ENCODE peak calls at places on chromosomes 3 and 15, in seven cellular contexts. B is pons; S is CD8-positive, alpha-beta T cell; L is mucosa of descending colon; R is activated CD4-positive, alpha-beta T cell treated with anti-CD3 and anti-CD28 coated beads, Interleukin-2, amount 50 U/mL, for 4 hours; E is stimulated activated CD8-positive, alpha-beta memory T cell treated with anti-CD3 and anti-CD28 coated beads, Interleukin-15, amount 100 ng/mL, for 24 hours; P is activated CD8-positive, alpha-beta memory T cell treated with anti-CD3 and anti-CD28 coated beads for 48 hours. M is an unnamed sample.

GRCh38 chr15:73228128-73228646 is 140.6 kb downstream of the HCN4 start:
- DNase-seq in B (no peak), S (no peak), L (no peak), R (no peak), E (no peak), P (no peak), M (no peak)

GRCh38 chr15:32919749-32920414 is 202.1 kb downstream of the GREM1 start:
- DNase-seq in B (no peak), S (no peak), L (no peak), R (no peak), E (no peak), P (no peak), M (no peak)

GRCh38 chr3:188207941-188208750 is 54.2 kb downstream of the LPP start:
- DNase-seq in B (no peak), S (no peak), L (no peak), R (no peak), E (no peak), P (no peak), M (no peak)

GRCh38 chr15:70507772-70508351 is 255.5 kb downstream of the UACA start:
- DNase-seq in B (no peak), S (no peak), L (no peak), R (no peak), E (no peak), P (no peak), M (peak; percentile 55)

GRCh38 chr3:143751643-143752178 is 96.6 kb downstream of the SLC9A9 start:
- DNase-seq in B (no peak), S (peak; percentile 24), L (no peak), R (peak; percentile 0), E (peak; percentile 3), P (peak; percentile 11), M (no peak)

GRCh38 chr15:77840962-77841361 is 208.2 kb upstream of the LINGO1 start:
- DNase-seq in B (no peak), S (no peak), L (no peak), R (no peak), E (no peak), P (no peak), M (no peak)

GRCh38 chr3:152317956-152318355 is 49.2 kb downstream of the MBNL1 start:
- DNase-seq in B (no peak), S (no peak), L (no peak), R (no peak), E (no peak), P (no peak), M (no peak)

GRCh38 chr3:178084938-178085816 is 451.1 kb upstream of the KCNMB2 start:
- DNase-seq in B (peak; percentile 91), S (peak; percentile 35), L (peak; percentile 66), R (peak; percentile 9), E (no peak), P (no peak), M (peak; percentile 88)

GRCh38 chr3:188489639-188490405 is 335.9 kb downstream of the LPP start:
- DNase-seq in B (no peak), S (no peak), L (no peak), R (no peak), E (no peak), P (no peak), M (no peak)

GRCh38 chr3:39141211-39141995 is 12.0 kb downstream of the CSRNP1 start:
- DNase-seq in B (no peak), S (no peak), L (peak; percentile 94), R (no peak), E (no peak), P (no peak), M (peak; percentile 92)

GRCh38 chr3:170599995-170600624 is 14.2 kb upstream of the SLC7A14 start:
- DNase-seq in B (no peak), S (no peak), L (no peak), R (no peak), E (no peak), P (no peak), M (no peak)

GRCh38 chr3:113354307-113354706 is 87.0 kb downstream of the CFAP44 start:
- DNase-seq in B (no peak), S (no peak), L (no peak), R (no peak), E (no peak), P (no peak), M (no peak)

GRCh38 chr15:74609938-74610301 is 5.7 kb upstream of the CLK3 start:
- DNase-seq in B (no peak), S (no peak), L (no peak), R (no peak), E (no peak), P (no peak), M (no peak)

GRCh38 chr15:57551717-57552677 is 39.7 kb upstream of the MYZAP start:
- DNase-seq in B (no peak), S (no peak), L (no peak), R (no peak), E (no peak), P (no peak), M (no peak)

GRCh38 chr3:38586546-38587520 is 62.7 kb downstream of the SCN5A start:
- DNase-seq in B (no peak), S (no peak), L (no peak), R (no peak), E (no peak), P (no peak), M (no peak)

GRCh38 chr15:72934006-72934405 is 118.3 kb upstream of the NEO1 start:
- DNase-seq in B (no peak), S (no peak), L (no peak), R (no peak), E (no peak), P (no peak), M (no peak)

GRCh38 chr15:84981711-84982300 is at the start of gene PDE8A:
- DNase-seq in B (no peak), S (peak; percentile 56), L (no peak), R (peak; percentile 40), E (no peak), P (peak; percentile 27), M (peak; percentile 26)

GRCh38 chr3:124213641-124214040 is 221.7 kb upstream of the ROPN1 start:
- DNase-seq in B (no peak), S (no peak), L (no peak), R (no peak), E (no peak), P (no peak), M (no peak)

GRCh38 chr15:78087944-78088772 is 4.2 kb upstream of the SH2D7 start:
- DNase-seq in B (peak; percentile 56), S (no peak), L (no peak), R (no peak), E (no peak), P (no peak), M (no peak)

GRCh38 chr15:100340721-100341661 is 784 bp downstream of the ADAMTS17 start:
- DNase-seq in B (no peak), S (no peak), L (peak; percentile 65), R (peak; percentile 20), E (no peak), P (no peak), M (no peak)

GRCh38 chr3:42780892-42781700 is 8.0 kb upstream of the CCDC13 start:
- DNase-seq in B (peak; percentile 85), S (no peak), L (no peak), R (no peak), E (no peak), P (peak; percentile 19), M (peak; percentile 37)

GRCh38 chr15:75673426-75674247 is 25.9 kb downstream of the SNX33 start:
- DNase-seq in B (no peak), S (no peak), L (no peak), R (no peak), E (no peak), P (no peak), M (no peak)

GRCh38 chr3:15273214-15273613 is 59.2 kb downstream of the SH3BP5 start:
- DNase-seq in B (no peak), S (no peak), L (no peak), R (no peak), E (no peak), P (no peak), M (no peak)

GRCh38 chr3:179414804-179415203 is 36.5 kb downstream of the GNB4 start:
- DNase-seq in B (no peak), S (no peak), L (no peak), R (no peak), E (no peak), P (no peak), M (no peak)

M was measured in prostate gland.